ENCODE peak calls at places on chromosome 4, in eight cellular contexts. G, Q, T, V, N, O, S and D are unnamed samples.

GRCh38 chr4:101792056-101792575 is 1.6 kb downstream of the BANK1 start:
- DNase-seq in G (no peak), Q (no peak), T (no peak), V (no peak), N (no peak), O (no peak), S (no peak), D (no peak)

GRCh38 chr4:128766781-128767180 is 42.7 kb upstream of the JADE1 start:
- DNase-seq in G (no peak), Q (no peak), T (no peak), V (no peak), N (no peak), O (no peak), S (no peak), D (no peak)

GRCh38 chr4:138832563-138832962 is 183.0 kb upstream of the NOCT start:
- DNase-seq in G (no peak), Q (no peak), T (no peak), V (no peak), N (no peak), O (no peak), S (no peak), D (no peak)

GRCh38 chr4:102500371-102501175 is 586 bp upstream of the NFKB1 start:
- DNase-seq in G (no peak), Q (no peak), T (peak), V (no peak), N (peak), O (no peak), S (no peak), D (peak)

GRCh38 chr4:167955006-167955405 is 137.3 kb upstream of the ANXA10 start:
- DNase-seq in G (no peak), Q (no peak), T (no peak), V (no peak), N (no peak), O (no peak), S (no peak), D (no peak)

GRCh38 chr4:156547439-156547838 is 424.2 kb downstream of the PDGFC start:
- DNase-seq in G (no peak), Q (no peak), T (no peak), V (no peak), N (no peak), O (no peak), S (no peak), D (no peak)

GRCh38 chr4:54077812-54078211 is 13.4 kb upstream of the CHIC2 start:
- DNase-seq in G (no peak), Q (no peak), T (peak), V (no peak), N (no peak), O (no peak), S (no peak), D (no peak)

GRCh38 chr4:184306949-184307348 is 89.3 kb upstream of the ENPP6 start:
- DNase-seq in G (no peak), Q (no peak), T (no peak), V (no peak), N (no peak), O (no peak), S (no peak), D (no peak)

GRCh38 chr4:88489100-88489761 is 32.3 kb downstream of the HERC5 start:
- DNase-seq in G (no peak), Q (no peak), T (no peak), V (no peak), N (no peak), O (no peak), S (no peak), D (no peak)

GRCh38 chr4:21507439-21507838 is 441.1 kb downstream of the KCNIP4 start:
- DNase-seq in G (no peak), Q (no peak), T (peak), V (no peak), N (no peak), O (no peak), S (no peak), D (no peak)

GRCh38 chr4:18366762-18367358 is 345.3 kb upstream of the LCORL start:
- DNase-seq in G (no peak), Q (no peak), T (peak), V (no peak), N (no peak), O (no peak), S (no peak), D (no peak)

GRCh38 chr4:22191565-22192301 is 243.2 kb upstream of the KCNIP4 start:
- DNase-seq in G (no peak), Q (no peak), T (peak), V (no peak), N (no peak), O (no peak), S (no peak), D (no peak)

GRCh38 chr4:26226978-26227377 is 93.8 kb upstream of the RBPJ start:
- DNase-seq in G (no peak), Q (no peak), T (no peak), V (no peak), N (no peak), O (no peak), S (no peak), D (no peak)

GRCh38 chr4:76380561-76380960 is 40.4 kb downstream of the CCDC158 start:
- DNase-seq in G (no peak), Q (no peak), T (no peak), V (no peak), N (no peak), O (no peak), S (no peak), D (no peak)

GRCh38 chr4:105634402-105634801 is 74.1 kb downstream of the INTS12 start:
- DNase-seq in G (no peak), Q (no peak), T (no peak), V (no peak), N (no peak), O (no peak), S (no peak), D (no peak)

GRCh38 chr4:139208404-139208945 is 31.5 kb upstream of the ELF2 start:
- DNase-seq in G (no peak), Q (no peak), T (peak), V (no peak), N (no peak), O (no peak), S (no peak), D (no peak)

GRCh38 chr4:38911257-38911656 is 43.7 kb downstream of the FAM114A1 start:
- DNase-seq in G (no peak), Q (no peak), T (no peak), V (no peak), N (no peak), O (no peak), S (no peak), D (no peak)

GRCh38 chr4:17276821-17277220 is 235.1 kb downstream of the QDPR start:
- DNase-seq in G (no peak), Q (no peak), T (no peak), V (no peak), N (no peak), O (no peak), S (no peak), D (no peak)

GRCh38 chr4:95204267-95204835 is 344.4 kb downstream of the UNC5C start:
- DNase-seq in G (no peak), Q (no peak), T (no peak), V (no peak), N (no peak), O (no peak), S (no peak), D (no peak)

GRCh38 chr4:36051634-36052033 is 192.7 kb downstream of the ARAP2 start:
- DNase-seq in G (no peak), Q (no peak), T (no peak), V (no peak), N (no peak), O (no peak), S (no peak), D (no peak)

GRCh38 chr4:171142045-171142444 is 671.2 kb upstream of the GALNTL6 start:
- DNase-seq in G (no peak), Q (no peak), T (no peak), V (no peak), N (no peak), O (no peak), S (no peak), D (no peak)

GRCh38 chr4:5385741-5386251 is 322.6 kb downstream of the EVC2 start:
- DNase-seq in G (no peak), Q (no peak), T (no peak), V (no peak), N (no peak), O (no peak), S (no peak), D (no peak)

GRCh38 chr4:7908668-7909067 is 31.0 kb downstream of the AFAP1 start:
- DNase-seq in G (no peak), Q (no peak), T (no peak), V (no peak), N (no peak), O (no peak), S (no peak), D (no peak)

GRCh38 chr4:107896158-107896645 is 35.1 kb upstream of the CYP2U1 start:
- DNase-seq in G (no peak), Q (no peak), T (no peak), V (no peak), N (no peak), O (no peak), S (no peak), D (no peak)

GRCh38 chr4:13328591-13328990 is 155.5 kb downstream of the RAB28 start:
- DNase-seq in G (no peak), Q (no peak), T (no peak), V (no peak), N (no peak), O (no peak), S (no peak), D (no peak)

GRCh38 chr4:177484613-177485021 is 42.4 kb upstream of the AGA start:
- DNase-seq in G (no peak), Q (no peak), T (no peak), V (no peak), N (no peak), O (no peak), S (no peak), D (no peak)